ENCODE peak calls at places on chromosomes 11 and 22, in eight cellular contexts. Q is GM06990, C is ELR, M is GM04504, U is naive B cell, N is AG04450, V is fibroblast of lung, E is NCI-H2029 treated with DMSO at 0.1 percent for 48 hours. P is an unnamed sample.

GRCh38 chr11:1382831-1383607 is 6.7 kb upstream of the BRSK2 start:
- DNase-seq in M (peak), U (peak), V (peak), Q (peak), E (peak), C (peak), N (peak), P (peak)

GRCh38 chr11:35464308-35464707 is 45.0 kb upstream of the SLC1A2 start:
- DNase-seq in M (no peak), E (no peak), N (no peak), Q (no peak), U (no peak), C (peak), V (peak), P (no peak)

GRCh38 chr11:95715777-95716241 is 73.8 kb downstream of the FAM76B start:
- DNase-seq in C (no peak), V (peak), N (no peak), M (no peak), Q (peak), U (peak), E (no peak), P (peak)

GRCh38 chr22:47064416-47064815 is 302.0 kb downstream of the TBC1D22A start:
- DNase-seq in E (no peak), N (no peak), Q (no peak), U (no peak), M (no peak), C (no peak), V (no peak), P (no peak)

GRCh38 chr22:26894766-26895485 is 237.5 kb downstream of the MIAT start:
- DNase-seq in N (peak), U (no peak), V (peak), C (peak), E (no peak), Q (no peak), M (peak), P (peak)

GRCh38 chr11:81707881-81708280 is 1025.8 kb downstream of the FAM181B start:
- DNase-seq in M (no peak), N (no peak), E (no peak), U (no peak), Q (no peak), V (no peak), C (no peak), P (no peak)

GRCh38 chr11:59891781-59892181 is 13.2 kb downstream of the OOSP3 start:
- DNase-seq in C (peak), E (no peak), U (no peak), N (no peak), V (peak), M (no peak), Q (no peak), P (no peak)

GRCh38 chr11:132256621-132257227 is 886.3 kb downstream of the NTM start:
- DNase-seq in E (no peak), N (no peak), C (no peak), M (no peak), Q (no peak), U (no peak), V (no peak), P (no peak)

GRCh38 chr11:29657709-29658108 is 359.1 kb downstream of the KCNA4 start:
- DNase-seq in E (no peak), U (no peak), V (no peak), C (no peak), N (no peak), M (no peak), Q (no peak), P (no peak)

P was measured in endothelial cell of umbilical vein.